ENCODE peak calls at places on chromosomes 11 and 22, in nine cellular contexts. J is effector CD4-positive, alpha-beta T cell; F is AML-193; C is pons; S is uterus; D is hypothalamus; P is epithelial cell of esophagus; Z is anterior cingulate cortex; V is activated naive CD4-positive, alpha-beta T cell treated with anti-CD3 and anti-CD28 coated beads, Interleukin-2, amount 50 U/mL, for 72 hours. M is an unnamed sample.
A peak's percentile ranks its signal among the peaks of the same experiment; 100 is the strongest.

GRCh38 chr11:126378763-126379162 is 23.3 kb downstream of the ST3GAL4 start:
- DNase-seq in V (no peak), Z (no peak), S (no peak), D (no peak), C (no peak), J (no peak), P (no peak), F (no peak), M (peak; percentile 18)

GRCh38 chr11:68581439-68581838 is 102.9 kb upstream of the GAL start:
- DNase-seq in P (no peak), Z (no peak), V (no peak), F (no peak), J (no peak), D (no peak), S (no peak), C (no peak), M (peak; percentile 44)

GRCh38 chr22:46150615-46151423 is 493 bp downstream of the PPARA start:
- DNase-seq in J (peak; percentile 51), D (peak; percentile 70), Z (no peak), F (no peak), V (peak; percentile 73), P (no peak), C (no peak), S (peak; percentile 47), M (no peak)

GRCh38 chr22:35629406-35630234 is 12.5 kb upstream of the MB start:
- DNase-seq in Z (no peak), S (peak; percentile 89), D (no peak), V (peak; percentile 82), F (peak; percentile 8), J (no peak), P (peak; percentile 97), C (no peak), M (no peak)

GRCh38 chr22:38724926-38725571 is 19.3 kb downstream of the GTPBP1 start:
- DNase-seq in F (peak; percentile 38), P (peak; percentile 57), C (peak; percentile 94), Z (peak; percentile 33), D (peak; percentile 50), V (peak; percentile 38), J (peak; percentile 24), S (no peak), M (no peak)

GRCh38 chr11:100625041-100625440 is 62.0 kb upstream of the ARHGAP42 start:
- DNase-seq in P (peak; percentile 56), Z (no peak), C (no peak), V (no peak), J (no peak), S (no peak), D (no peak), F (no peak), M (no peak)

GRCh38 chr11:85758026-85758425 is 52.9 kb downstream of the SYTL2 start:
- DNase-seq in C (no peak), P (no peak), Z (no peak), S (no peak), D (no peak), V (no peak), F (no peak), J (no peak), M (no peak)

GRCh38 chr11:46240861-46241260 is 36.6 kb upstream of the CREB3L1 start:
- DNase-seq in P (peak; percentile 56), D (no peak), C (no peak), Z (no peak), V (no peak), F (no peak), J (no peak), S (no peak), M (no peak)

GRCh38 chr11:4484310-4484709 is 1.9 kb downstream of the OR52K1 start:
- DNase-seq in S (no peak), F (no peak), C (no peak), P (peak; percentile 94), J (no peak), V (no peak), Z (no peak), D (no peak), M (no peak)

GRCh38 chr11:22192642-22193347 is at the start of gene ANO5:
- DNase-seq in V (no peak), S (peak; percentile 34), J (no peak), P (peak; percentile 8), Z (peak; percentile 72), F (no peak), D (peak; percentile 71), C (peak; percentile 12), M (peak; percentile 83)

GRCh38 chr11:2202071-2202899 is 30.7 kb upstream of the TH start:
- DNase-seq in C (no peak), V (peak; percentile 25), Z (no peak), S (no peak), J (no peak), D (no peak), F (no peak), P (peak; percentile 92), M (peak; percentile 11)

GRCh38 chr22:23226497-23226850 is 46.2 kb downstream of the BCR start:
- DNase-seq in C (no peak), P (no peak), V (no peak), F (no peak), S (no peak), Z (no peak), J (no peak), D (no peak), M (no peak)

GRCh38 chr11:45995342-45995734 is 72.9 kb downstream of the LARGE2 start:
- DNase-seq in Z (no peak), F (no peak), S (no peak), V (no peak), D (no peak), P (no peak), C (no peak), J (no peak), M (no peak)

GRCh38 chr11:70675697-70676374 is 277.5 kb downstream of the CTTN start:
- DNase-seq in S (no peak), P (no peak), F (no peak), Z (no peak), D (no peak), C (no peak), J (no peak), V (no peak), M (no peak)

GRCh38 chr22:38505595-38506117 is 455 bp downstream of the DDX17 start:
- DNase-seq in S (peak; percentile 81), Z (peak; percentile 53), F (no peak), V (no peak), D (peak; percentile 79), J (peak; percentile 38), C (peak; percentile 67), P (peak; percentile 57), M (peak; percentile 85)

GRCh38 chr11:14386895-14387480 is 28.0 kb upstream of the RRAS2 start:
- DNase-seq in S (no peak), C (peak; percentile 96), J (no peak), F (no peak), V (no peak), D (peak; percentile 81), P (no peak), Z (peak; percentile 80), M (peak; percentile 22)

GRCh38 chr11:128188346-128189115 is 398.8 kb downstream of the ETS1 start:
- DNase-seq in V (no peak), J (no peak), P (no peak), D (no peak), Z (no peak), S (no peak), F (no peak), C (no peak), M (no peak)

GRCh38 chr22:18067548-18068341 is 10.0 kb upstream of the PEX26 start:
- DNase-seq in P (no peak), F (no peak), D (no peak), C (no peak), J (no peak), Z (no peak), V (no peak), S (no peak), M (no peak)

GRCh38 chr11:62464655-62465054 is 45.8 kb downstream of the SCGB1A1 start:
- DNase-seq in Z (no peak), F (no peak), C (no peak), P (no peak), D (no peak), S (no peak), J (no peak), V (no peak), M (no peak)

GRCh38 chr11:82995754-82996398 is 75.8 kb downstream of the RAB30 start:
- DNase-seq in J (no peak), D (no peak), Z (no peak), P (peak; percentile 60), V (no peak), S (peak; percentile 39), C (no peak), F (no peak), M (no peak)

GRCh38 chr11:132349806-132350733 is 979.7 kb downstream of the NTM start:
- DNase-seq in J (no peak), F (no peak), Z (no peak), D (no peak), S (no peak), V (no peak), P (no peak), C (peak; percentile 45), M (no peak)

GRCh38 chr11:1480555-1481482 is 5.8 kb downstream of the MOB2 start:
- DNase-seq in J (no peak), Z (no peak), C (no peak), P (no peak), F (no peak), D (no peak), S (peak; percentile 20), V (no peak), M (peak; percentile 12)

GRCh38 chr11:3134651-3135490 is 30.2 kb downstream of the OSBPL5 start:
- DNase-seq in V (peak; percentile 42), D (no peak), C (no peak), F (no peak), P (no peak), Z (no peak), J (no peak), S (peak; percentile 14), M (peak; percentile 57)

GRCh38 chr11:103897156-103897555 is 139.3 kb upstream of the DDI1 start:
- DNase-seq in J (no peak), Z (no peak), V (no peak), S (no peak), D (no peak), F (no peak), C (no peak), P (no peak), M (no peak)

GRCh38 chr11:67504950-67505561 is at the start of gene PITPNM1:
- DNase-seq in V (peak; percentile 81), J (peak; percentile 56), Z (peak; percentile 21), F (peak; percentile 40), C (peak; percentile 32), S (peak; percentile 68), P (peak; percentile 75), D (peak; percentile 46), M (peak; percentile 86)

GRCh38 chr11:58616594-58616993 is 5.9 kb upstream of the CNTF start:
- DNase-seq in V (no peak), P (peak; percentile 74), J (no peak), C (peak; percentile 28), Z (no peak), D (no peak), S (peak; percentile 39), F (no peak), M (peak; percentile 35)

GRCh38 chr22:26553056-26553752 is 36.7 kb downstream of the TPST2 start:
- DNase-seq in J (no peak), P (peak; percentile 80), S (no peak), F (no peak), D (no peak), C (no peak), V (no peak), Z (no peak), M (no peak)

M was measured in left ventricle myocardium inferior.